ENCODE peak calls at places on chromosome 17, in ten cellular contexts. Z is A549, H is breast epithelium, R is Peyer's patch, M is Caco-2, K is thyroid gland, E is lower leg skin, I is fibroblast of lung, D is GM12865, Q is AG10803. V is an unnamed sample.

GRCh38 chr17:21186399-21187187 is 27.4 kb downstream of the TMEM11 start:
- DNase-seq in Z (no peak), H (no peak), R (no peak), M (no peak), K (no peak), E (no peak), I (no peak), D (no peak), Q (no peak), V (no peak)

GRCh38 chr17:10737168-10737622 is 7.4 kb upstream of the TMEM220 start:
- DNase-seq in Z (peak; percentile 72), H (peak; percentile 66), R (peak; percentile 92), M (peak; percentile 41), K (peak; percentile 55), E (peak; percentile 91), I (peak; percentile 67), D (peak; percentile 40), Q (peak; percentile 58), V (peak; percentile 51)

GRCh38 chr17:67855504-67856324 is 30.4 kb downstream of the BPTF start:
- DNase-seq in Z (no peak), H (no peak), R (no peak), M (no peak), K (no peak), E (no peak), I (no peak), D (peak; percentile 9), Q (no peak), V (no peak)

GRCh38 chr17:56793506-56793905 is 40.2 kb downstream of the C17orf67 start:
- DNase-seq in Z (no peak), H (no peak), R (no peak), M (no peak), K (no peak), E (peak; percentile 29), I (no peak), D (no peak), Q (peak; percentile 19), V (no peak)

GRCh38 chr17:37790153-37790552 is 45.3 kb upstream of the HNF1B start:
- DNase-seq in Z (no peak), H (no peak), R (no peak), M (no peak), K (no peak), E (no peak), I (no peak), D (no peak), Q (no peak), V (no peak)

GRCh38 chr17:29505826-29506225 is 61.0 kb downstream of the ABHD15 start:
- DNase-seq in Z (no peak), H (no peak), R (no peak), M (no peak), K (no peak), E (no peak), I (no peak), D (no peak), Q (no peak), V (no peak)

GRCh38 chr17:57097832-57098421 is 12.9 kb downstream of the AKAP1 start:
- DNase-seq in Z (no peak), H (no peak), R (no peak), M (no peak), K (peak; percentile 62), E (no peak), I (peak; percentile 77), D (no peak), Q (peak; percentile 79), V (peak; percentile 57)

GRCh38 chr17:50205111-50205821 is 3.8 kb upstream of the COL1A1 start:
- DNase-seq in Z (no peak), H (no peak), R (peak; percentile 44), M (peak; percentile 50), K (no peak), E (no peak), I (no peak), D (no peak), Q (peak; percentile 53), V (no peak)

DNA sequence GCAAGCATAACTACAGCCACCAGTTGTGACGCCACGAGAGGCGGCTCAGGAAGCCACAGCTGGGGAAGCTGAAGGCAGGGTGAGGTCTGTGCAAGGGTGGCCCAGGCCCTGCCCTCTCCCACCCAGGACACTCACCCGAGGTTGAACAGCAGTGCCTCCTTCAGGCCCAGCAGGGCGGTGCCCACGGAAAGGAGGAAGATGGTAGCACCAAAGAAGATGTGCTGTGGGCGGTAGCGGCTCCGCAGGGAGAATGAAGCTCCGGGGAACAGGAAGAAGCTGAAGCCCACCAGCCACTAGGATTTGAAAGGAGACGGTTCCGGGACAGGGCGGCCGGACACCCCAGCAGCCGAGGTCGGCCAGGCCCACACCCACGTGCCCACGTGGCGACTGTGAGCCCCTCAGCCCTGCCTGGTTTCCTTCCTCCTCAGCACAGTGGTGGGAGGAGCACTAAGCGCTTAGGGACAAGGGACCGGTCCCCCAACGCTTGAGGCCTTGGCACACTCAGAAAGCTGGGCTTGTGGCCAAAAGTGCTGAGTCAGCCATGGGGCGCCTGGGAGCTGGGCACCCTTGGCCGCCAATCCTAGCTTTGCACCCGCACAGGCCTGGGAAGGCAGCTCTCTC is 11.0 kb downstream of the CYB561 start:
- DNase-seq in Z (peak; percentile 76), H (peak; percentile 90), R (peak; percentile 87), M (no peak), K (peak; percentile 92), E (peak; percentile 90), I (peak; percentile 29), D (no peak), Q (no peak), V (peak; percentile 93)
- TF ChIP-seq CTCF in Z (peak; percentile 23), H (no peak), R (peak; percentile 7), M (no peak), K (no peak), E (no peak), I (no peak), D (no peak), Q (peak; percentile 16), V (peak; percentile 69)

GRCh38 chr17:17723354-17724261 is 42.4 kb downstream of the RAI1 start:
- DNase-seq in Z (no peak), H (no peak), R (no peak), M (no peak), K (peak; percentile 44), E (no peak), I (peak; percentile 81), D (peak; percentile 41), Q (peak; percentile 72), V (peak; percentile 32)

GRCh38 chr17:17724307-17724921 is 43.2 kb downstream of the RAI1 start:
- DNase-seq in Z (no peak), H (no peak), R (no peak), M (no peak), K (peak; percentile 48), E (no peak), I (peak; percentile 49), D (peak; percentile 59), Q (no peak), V (peak; percentile 48)

GRCh38 chr17:17721140-17721668 is 39.9 kb downstream of the RAI1 start:
- DNase-seq in Z (no peak), H (no peak), R (no peak), M (no peak), K (no peak), E (no peak), I (no peak), D (no peak), Q (no peak), V (no peak)

GRCh38 chr17:17722081-17722905 is 41.0 kb downstream of the RAI1 start:
- DNase-seq in Z (no peak), H (no peak), R (no peak), M (no peak), K (no peak), E (no peak), I (no peak), D (no peak), Q (no peak), V (peak; percentile 56)

GRCh38 chr17:17722906-17723353 is 41.7 kb downstream of the RAI1 start:
- DNase-seq in Z (no peak), H (no peak), R (no peak), M (no peak), K (no peak), E (no peak), I (no peak), D (no peak), Q (no peak), V (no peak)
- H3K4me3 ChIP-seq in Z (no peak overlapping the region), H (peak overlapping the region; percentile 62), R (no peak overlapping the region), M (no peak overlapping the region), K (no peak overlapping the region), E (no peak overlapping the region), I (peak overlapping the region; percentile 34), D (no peak overlapping the region), Q (peak overlapping the region; percentile 53), V (peak overlapping the region; percentile 60)

DNA sequence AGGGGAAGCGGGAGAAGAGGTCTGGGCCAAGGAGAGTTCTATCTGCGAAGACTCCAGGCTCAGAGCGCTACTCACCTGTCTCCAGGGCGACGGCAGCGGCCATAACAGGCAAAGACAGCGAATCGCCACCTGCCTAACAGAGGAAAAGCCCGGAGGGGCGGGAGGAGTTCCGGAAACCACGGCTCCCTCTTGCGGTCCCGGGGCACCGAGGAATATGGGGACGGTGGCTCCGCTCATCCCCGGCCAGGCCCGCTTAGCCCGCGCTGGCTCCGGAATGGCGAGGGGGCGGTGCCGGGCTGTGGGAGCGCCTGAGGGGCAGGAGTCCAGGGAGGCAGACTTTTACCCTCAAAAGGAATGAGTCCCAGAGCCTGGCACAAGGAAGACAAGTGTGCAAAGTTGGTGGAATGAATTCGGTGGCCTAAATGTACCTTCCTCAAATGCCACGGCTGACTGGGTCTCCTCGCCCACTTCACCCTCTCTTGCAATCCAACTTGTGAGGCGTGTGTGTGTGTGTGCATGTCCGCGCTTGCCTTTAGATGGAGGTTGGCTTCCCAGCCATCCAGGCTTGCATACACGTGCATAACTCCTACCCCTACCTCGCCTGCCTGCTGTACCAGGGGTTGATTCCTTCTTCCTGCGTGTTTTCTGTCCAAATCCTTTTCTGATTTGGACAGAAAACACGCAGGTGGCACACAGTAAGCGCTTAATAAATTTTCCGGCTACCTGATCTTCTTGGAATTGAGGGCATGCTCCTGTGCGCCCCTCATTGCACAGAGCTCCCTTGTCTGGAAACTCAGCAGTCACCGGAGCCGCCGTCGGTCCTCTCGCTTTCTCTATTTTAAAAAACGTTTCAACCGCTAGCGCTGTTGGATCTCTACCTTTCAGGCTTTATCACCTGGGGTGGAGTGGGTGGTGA is 3.5 kb downstream of the C17orf100 start:
- DNase-seq in Z (no peak), H (no peak), R (peak; percentile 65), M (no peak), K (peak; percentile 74), E (no peak), I (no peak), D (no peak), Q (no peak), V (no peak)
- TF ChIP-seq CTCF in Z (no peak), H (no peak), R (no peak), M (no peak), K (peak; percentile 26), E (no peak), I (peak; percentile 25), D (no peak), Q (no peak), V (no peak)

GRCh38 chr17:4706121-4706520 is 2.2 kb upstream of the PELP1 start:
- DNase-seq in Z (no peak), H (no peak), R (no peak), M (no peak), K (no peak), E (no peak), I (peak; percentile 43), D (no peak), Q (peak; percentile 28), V (no peak)

GRCh38 chr17:4709794-4710692 is at the start of gene ARRB2:
- DNase-seq in Z (peak; percentile 99), H (peak; percentile 96), R (peak; percentile 99), M (peak; percentile 96), K (peak; percentile 99), E (peak; percentile 99), I (peak; percentile 98), D (peak; percentile 99), Q (peak; percentile 96), V (peak; percentile 96)

GRCh38 chr17:4708436-4708835 is 2.0 kb upstream of the ARRB2 start:
- DNase-seq in Z (no peak), H (no peak), R (no peak), M (peak; percentile 81), K (no peak), E (no peak), I (no peak), D (peak; percentile 42), Q (no peak), V (peak; percentile 66)

GRCh38 chr17:4703330-4703691 is 626 bp downstream of the PELP1 start:
- DNase-seq in Z (no peak), H (no peak), R (no peak), M (no peak), K (no peak), E (no peak), I (no peak), D (no peak), Q (no peak), V (no peak)

GRCh38 chr17:4704991-4705390 is 1.1 kb upstream of the PELP1 start:
- DNase-seq in Z (no peak), H (no peak), R (no peak), M (no peak), K (no peak), E (no peak), I (no peak), D (no peak), Q (no peak), V (no peak)
- H3K4me3 ChIP-seq in Z (peak overlapping the region; percentile 93), H (no peak overlapping the region), R (no peak overlapping the region), M (peak overlapping the region; percentile 80), K (no peak overlapping the region), E (no peak overlapping the region), I (no peak overlapping the region), D (peak overlapping the region; percentile 86), Q (no peak overlapping the region), V (peak overlapping the region; percentile 90)

V was measured in BE2C.